ENCODE peak calls at places on chromosomes 7 and 10, in six cellular contexts. One of them, this sample, is unnamed.

GRCh38 chr10:118422241-118422640 is 80.1 kb upstream of the FAM204A start:
- DNase-seq in psoas muscle: no peak
- DNase-seq in hippocampal formation: no peak
- DNase-seq in germinal center: no peak
- DNase-seq in breast epithelium: no peak
- DNase-seq in nephron progenitor cell: no peak
- DNase-seq in this sample: no peak

GRCh38 chr10:75404335-75405200 is 3.0 kb upstream of the ZNF503 start:
- DNase-seq in psoas muscle: no peak
- DNase-seq in hippocampal formation: no peak
- DNase-seq in germinal center: no peak
- DNase-seq in breast epithelium: peak; percentile 62
- DNase-seq in nephron progenitor cell: peak; percentile 76
- DNase-seq in this sample: peak; percentile 36

GRCh38 chr7:19747740-19748339 is 25.6 kb downstream of the TMEM196 start:
- DNase-seq in psoas muscle: no peak
- DNase-seq in hippocampal formation: peak; percentile 54
- DNase-seq in germinal center: peak; percentile 5
- DNase-seq in breast epithelium: no peak
- DNase-seq in nephron progenitor cell: peak; percentile 3
- DNase-seq in this sample: no peak

GRCh38 chr7:101564778-101565211 is 64.3 kb downstream of the MYL10 start:
- DNase-seq in psoas muscle: no peak
- DNase-seq in hippocampal formation: no peak
- DNase-seq in germinal center: no peak
- DNase-seq in breast epithelium: no peak
- DNase-seq in nephron progenitor cell: peak; percentile 69
- DNase-seq in this sample: no peak

GRCh38 chr10:97849101-97849490 is 547 bp upstream of the GOLGA7B start:
- DNase-seq in psoas muscle: no peak
- DNase-seq in hippocampal formation: no peak
- DNase-seq in germinal center: no peak
- DNase-seq in breast epithelium: no peak
- DNase-seq in nephron progenitor cell: no peak
- DNase-seq in this sample: no peak

GRCh38 chr7:133436014-133436428 is 183.1 kb downstream of the EXOC4 start:
- DNase-seq in psoas muscle: no peak
- DNase-seq in hippocampal formation: no peak
- DNase-seq in germinal center: no peak
- DNase-seq in breast epithelium: no peak
- DNase-seq in nephron progenitor cell: no peak
- DNase-seq in this sample: no peak

GRCh38 chr10:124306922-124307371 is 111.8 kb downstream of the OAT start:
- DNase-seq in psoas muscle: no peak
- DNase-seq in hippocampal formation: peak; percentile 24
- DNase-seq in germinal center: no peak
- DNase-seq in breast epithelium: no peak
- DNase-seq in nephron progenitor cell: no peak
- DNase-seq in this sample: no peak

GRCh38 chr7:154842608-154843007 is 160.3 kb downstream of the PAXIP1 start:
- DNase-seq in psoas muscle: no peak
- DNase-seq in hippocampal formation: no peak
- DNase-seq in germinal center: no peak
- DNase-seq in breast epithelium: no peak
- DNase-seq in nephron progenitor cell: no peak
- DNase-seq in this sample: no peak

GRCh38 chr7:25272265-25272664 is 44.0 kb upstream of the NPVF start:
- DNase-seq in psoas muscle: no peak
- DNase-seq in hippocampal formation: no peak
- DNase-seq in germinal center: peak; percentile 42
- DNase-seq in breast epithelium: no peak
- DNase-seq in nephron progenitor cell: no peak
- DNase-seq in this sample: no peak

GRCh38 chr10:132804785-132805426 is 19.0 kb upstream of the NKX6-2 start:
- DNase-seq in psoas muscle: peak; percentile 10
- DNase-seq in hippocampal formation: no peak
- DNase-seq in germinal center: no peak
- DNase-seq in breast epithelium: no peak
- DNase-seq in nephron progenitor cell: no peak
- DNase-seq in this sample: no peak

This sample was measured in neural crest cell.